ENCODE peak calls at places on chromosome 1, in ten cellular contexts. One of them, this sample, is unnamed.

GRCh38 chr1:156926175-156926574 is 5.7 kb downstream of the LRRC71 start:
- DNase-seq in SJSA1: peak
- DNase-seq in NCI-H1436: peak
- DNase-seq in T-cell: peak
- DNase-seq in tibial artery: peak
- DNase-seq in T follicular helper cell: no peak
- DNase-seq in HS-5: no peak
- DNase-seq in hypothalamus: no peak
- DNase-seq in activated naive CD4-positive, alpha-beta T cell: no peak
- DNase-seq in Right ventricle myocardium superior: peak
- DNase-seq in this sample: peak

GRCh38 chr1:175234639-175235038 is 42.1 kb upstream of the KIAA0040 start:
- DNase-seq in T follicular helper cell: no peak
- DNase-seq in NCI-H1436: no peak
- DNase-seq in activated naive CD4-positive, alpha-beta T cell: no peak
- DNase-seq in T-cell: no peak
- DNase-seq in hypothalamus: no peak
- DNase-seq in SJSA1: no peak
- DNase-seq in Right ventricle myocardium superior: no peak
- DNase-seq in tibial artery: no peak
- DNase-seq in HS-5: no peak
- DNase-seq in this sample: no peak

GRCh38 chr1:50368179-50369007 is 54.9 kb downstream of the DMRTA2 start:
- DNase-seq in activated naive CD4-positive, alpha-beta T cell: no peak
- DNase-seq in hypothalamus: no peak
- DNase-seq in T-cell: peak
- DNase-seq in Right ventricle myocardium superior: no peak
- DNase-seq in SJSA1: peak
- DNase-seq in T follicular helper cell: no peak
- DNase-seq in NCI-H1436: peak
- DNase-seq in tibial artery: no peak
- DNase-seq in HS-5: no peak
- DNase-seq in this sample: no peak

GRCh38 chr1:118346940-118347339 is 161.9 kb upstream of the SPAG17 start:
- DNase-seq in HS-5: no peak
- DNase-seq in SJSA1: no peak
- DNase-seq in T-cell: no peak
- DNase-seq in NCI-H1436: no peak
- DNase-seq in T follicular helper cell: no peak
- DNase-seq in tibial artery: no peak
- DNase-seq in hypothalamus: no peak
- DNase-seq in Right ventricle myocardium superior: no peak
- DNase-seq in activated naive CD4-positive, alpha-beta T cell: no peak
- DNase-seq in this sample: no peak

GRCh38 chr1:6397844-6398243 is 4.3 kb upstream of the ACOT7 start:
- DNase-seq in activated naive CD4-positive, alpha-beta T cell: no peak
- DNase-seq in HS-5: no peak
- DNase-seq in hypothalamus: no peak
- DNase-seq in T-cell: no peak
- DNase-seq in T follicular helper cell: no peak
- DNase-seq in tibial artery: no peak
- DNase-seq in SJSA1: no peak
- DNase-seq in NCI-H1436: no peak
- DNase-seq in Right ventricle myocardium superior: no peak
- DNase-seq in this sample: no peak

GRCh38 chr1:11273595-11274234 is 717 bp downstream of the UBIAD1 start:
- DNase-seq in HS-5: no peak
- DNase-seq in NCI-H1436: no peak
- DNase-seq in T-cell: no peak
- DNase-seq in activated naive CD4-positive, alpha-beta T cell: no peak
- DNase-seq in SJSA1: no peak
- DNase-seq in T follicular helper cell: no peak
- DNase-seq in hypothalamus: no peak
- DNase-seq in tibial artery: no peak
- DNase-seq in Right ventricle myocardium superior: no peak
- DNase-seq in this sample: no peak

GRCh38 chr1:194640322-194640721 is 1453.9 kb upstream of the B3GALT2 start:
- DNase-seq in activated naive CD4-positive, alpha-beta T cell: no peak
- DNase-seq in NCI-H1436: no peak
- DNase-seq in T follicular helper cell: no peak
- DNase-seq in HS-5: no peak
- DNase-seq in T-cell: no peak
- DNase-seq in tibial artery: no peak
- DNase-seq in SJSA1: no peak
- DNase-seq in Right ventricle myocardium superior: no peak
- DNase-seq in hypothalamus: no peak
- DNase-seq in this sample: no peak

GRCh38 chr1:36567601-36568341 is 85.1 kb upstream of the CSF3R start:
- DNase-seq in HS-5: no peak
- DNase-seq in Right ventricle myocardium superior: no peak
- DNase-seq in SJSA1: no peak
- DNase-seq in activated naive CD4-positive, alpha-beta T cell: no peak
- DNase-seq in NCI-H1436: no peak
- DNase-seq in T-cell: no peak
- DNase-seq in hypothalamus: no peak
- DNase-seq in tibial artery: peak
- DNase-seq in T follicular helper cell: no peak
- DNase-seq in this sample: no peak

GRCh38 chr1:233038581-233038980 is 88.2 kb downstream of the NTPCR start:
- DNase-seq in Right ventricle myocardium superior: no peak
- DNase-seq in NCI-H1436: no peak
- DNase-seq in activated naive CD4-positive, alpha-beta T cell: no peak
- DNase-seq in T follicular helper cell: no peak
- DNase-seq in hypothalamus: no peak
- DNase-seq in tibial artery: no peak
- DNase-seq in SJSA1: no peak
- DNase-seq in T-cell: no peak
- DNase-seq in HS-5: no peak
- DNase-seq in this sample: no peak

GRCh38 chr1:8908388-8909151 is 30.1 kb upstream of the ENO1 start:
- DNase-seq in hypothalamus: no peak
- DNase-seq in NCI-H1436: no peak
- DNase-seq in T follicular helper cell: no peak
- DNase-seq in T-cell: no peak
- DNase-seq in HS-5: no peak
- DNase-seq in tibial artery: no peak
- DNase-seq in activated naive CD4-positive, alpha-beta T cell: no peak
- DNase-seq in Right ventricle myocardium superior: no peak
- DNase-seq in SJSA1: no peak
- DNase-seq in this sample: no peak

GRCh38 chr1:41773144-41773571 is 145.6 kb downstream of the HIVEP3 start:
- DNase-seq in T-cell: no peak
- DNase-seq in hypothalamus: no peak
- DNase-seq in Right ventricle myocardium superior: no peak
- DNase-seq in activated naive CD4-positive, alpha-beta T cell: no peak
- DNase-seq in tibial artery: peak
- DNase-seq in SJSA1: no peak
- DNase-seq in HS-5: no peak
- DNase-seq in T follicular helper cell: no peak
- DNase-seq in NCI-H1436: no peak
- DNase-seq in this sample: peak

GRCh38 chr1:212583643-212584042 is 24.9 kb upstream of the ATF3 start:
- DNase-seq in NCI-H1436: no peak
- DNase-seq in tibial artery: no peak
- DNase-seq in hypothalamus: no peak
- DNase-seq in T-cell: no peak
- DNase-seq in activated naive CD4-positive, alpha-beta T cell: no peak
- DNase-seq in HS-5: no peak
- DNase-seq in T follicular helper cell: no peak
- DNase-seq in SJSA1: no peak
- DNase-seq in Right ventricle myocardium superior: no peak
- DNase-seq in this sample: no peak

GRCh38 chr1:215526147-215526845 is 40.8 kb upstream of the KCTD3 start:
- DNase-seq in hypothalamus: no peak
- DNase-seq in tibial artery: no peak
- DNase-seq in T-cell: no peak
- DNase-seq in Right ventricle myocardium superior: no peak
- DNase-seq in NCI-H1436: peak
- DNase-seq in SJSA1: peak
- DNase-seq in activated naive CD4-positive, alpha-beta T cell: no peak
- DNase-seq in HS-5: peak
- DNase-seq in T follicular helper cell: no peak
- DNase-seq in this sample: peak

GRCh38 chr1:214404571-214405213 is 123.7 kb downstream of the SMYD2 start:
- DNase-seq in T follicular helper cell: no peak
- DNase-seq in Right ventricle myocardium superior: no peak
- DNase-seq in NCI-H1436: no peak
- DNase-seq in HS-5: no peak
- DNase-seq in hypothalamus: no peak
- DNase-seq in T-cell: no peak
- DNase-seq in activated naive CD4-positive, alpha-beta T cell: no peak
- DNase-seq in tibial artery: no peak
- DNase-seq in SJSA1: peak
- DNase-seq in this sample: peak